ENCODE peak calls at places on chromosomes 16 and 17, in four cellular contexts. N is K562, I is HepG2, D is GM12878. L is an unnamed sample.

GRCh38 chr16:13427943-13428342 is 492.0 kb upstream of the ERCC4 start:
- DNase-seq in N (no peak), I (no peak), D (no peak), L (no peak)

GRCh38 chr16:17289671-17290070 is 181.1 kb downstream of the XYLT1 start:
- DNase-seq in N (no peak), I (no peak), D (no peak), L (no peak)

GRCh38 chr16:54655171-54655590 is 275.5 kb upstream of the IRX5 start:
- DNase-seq in N (no peak), I (no peak), D (no peak), L (peak)

GRCh38 chr17:13338421-13338820 is 263.3 kb downstream of the HS3ST3A1 start:
- DNase-seq in N (no peak), I (no peak), D (no peak), L (no peak)

GRCh38 chr17:70520447-70520846 is 351.1 kb downstream of the KCNJ2 start:
- DNase-seq in N (no peak), I (no peak), D (no peak), L (no peak)

GRCh38 chr16:68685685-68686478 is 40.8 kb downstream of the CDH3 start:
- DNase-seq in N (no peak), I (no peak), D (no peak), L (no peak)

GRCh38 chr17:32741381-32741780 is 135.5 kb downstream of the MYO1D start:
- DNase-seq in N (no peak), I (no peak), D (no peak), L (no peak)

GRCh38 chr17:81094744-81095607 is 60.0 kb downstream of the BAIAP2 start:
- DNase-seq in N (peak), I (peak), D (peak), L (peak)

GRCh38 chr16:69223882-69224281 is 36.9 kb downstream of the SNTB2 start:
- DNase-seq in N (no peak), I (no peak), D (no peak), L (no peak)

GRCh38 chr16:88716601-88717001 is 10.3 kb downstream of the CTU2 start:
- DNase-seq in N (no peak), I (no peak), D (no peak), L (no peak)
- TF ChIP-seq FOXK2 in N (no peak), I (no peak), D (no peak), L (no peak)

DNA sequence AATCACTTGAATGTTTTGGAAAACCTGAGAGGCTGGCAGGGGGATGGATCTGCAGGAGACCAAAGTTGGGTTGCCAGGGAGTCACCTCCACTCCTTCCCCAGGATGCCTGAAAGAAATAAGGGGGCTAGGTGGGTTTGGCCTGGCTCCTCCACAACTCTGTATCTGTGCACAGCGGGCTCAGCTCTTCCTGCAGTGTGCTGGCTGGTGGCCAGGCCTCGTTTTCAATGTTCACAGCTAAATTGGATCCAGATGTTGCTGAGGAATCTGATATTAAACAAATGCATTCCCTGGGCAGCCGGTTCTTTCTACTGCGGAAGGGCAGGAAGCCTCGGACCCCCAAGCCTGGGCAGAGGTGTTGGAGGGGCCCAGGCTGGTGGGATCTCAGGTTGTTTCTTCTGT is 106.2 kb downstream of the N4BP1 start:
- DNase-seq in N (no peak), I (no peak), D (no peak), L (no peak)
- TF ChIP-seq TARDBP in N (no peak), I (no peak), D (no peak), L (no peak)

GRCh38 chr17:6245301-6245810 is 175.2 kb downstream of the WSCD1 start:
- DNase-seq in N (no peak), I (no peak), D (no peak), L (no peak)

GRCh38 chr17:6244253-6244652 is 174.1 kb downstream of the WSCD1 start:
- DNase-seq in N (no peak), I (no peak), D (no peak), L (no peak)

GRCh38 chr17:6241996-6242395 is 171.8 kb downstream of the WSCD1 start:
- DNase-seq in N (no peak), I (no peak), D (no peak), L (no peak)

GRCh38 chr17:6243186-6243585 is 173.0 kb downstream of the WSCD1 start:
- DNase-seq in N (no peak), I (no peak), D (no peak), L (no peak)

GRCh38 chr17:6244796-6245195 is 174.6 kb downstream of the WSCD1 start:
- DNase-seq in N (no peak), I (no peak), D (no peak), L (no peak)
- TF ChIP-seq FOXK2 in N (no peak), I (no peak), D (no peak), L (no peak)

GRCh38 chr17:83181991-83182619 is 102.7 kb downstream of the METRNL start:
- DNase-seq in N (no peak), I (no peak), D (no peak), L (no peak)

GRCh38 chr17:83179811-83180210 is 100.4 kb downstream of the METRNL start:
- DNase-seq in N (no peak), I (no peak), D (no peak), L (no peak)

GRCh38 chr17:83180996-83181481 is 101.6 kb downstream of the METRNL start:
- DNase-seq in N (no peak), I (no peak), D (no peak), L (no peak)

GRCh38 chr17:83179378-83179777 is 100.0 kb downstream of the METRNL start:
- DNase-seq in N (no peak), I (no peak), D (no peak), L (no peak)

GRCh38 chr17:83180264-83180995 is 101.0 kb downstream of the METRNL start:
- DNase-seq in N (no peak), I (no peak), D (no peak), L (no peak)
- TF ChIP-seq TARDBP in N (no peak), I (no peak), D (no peak), L (no peak)

DNA sequence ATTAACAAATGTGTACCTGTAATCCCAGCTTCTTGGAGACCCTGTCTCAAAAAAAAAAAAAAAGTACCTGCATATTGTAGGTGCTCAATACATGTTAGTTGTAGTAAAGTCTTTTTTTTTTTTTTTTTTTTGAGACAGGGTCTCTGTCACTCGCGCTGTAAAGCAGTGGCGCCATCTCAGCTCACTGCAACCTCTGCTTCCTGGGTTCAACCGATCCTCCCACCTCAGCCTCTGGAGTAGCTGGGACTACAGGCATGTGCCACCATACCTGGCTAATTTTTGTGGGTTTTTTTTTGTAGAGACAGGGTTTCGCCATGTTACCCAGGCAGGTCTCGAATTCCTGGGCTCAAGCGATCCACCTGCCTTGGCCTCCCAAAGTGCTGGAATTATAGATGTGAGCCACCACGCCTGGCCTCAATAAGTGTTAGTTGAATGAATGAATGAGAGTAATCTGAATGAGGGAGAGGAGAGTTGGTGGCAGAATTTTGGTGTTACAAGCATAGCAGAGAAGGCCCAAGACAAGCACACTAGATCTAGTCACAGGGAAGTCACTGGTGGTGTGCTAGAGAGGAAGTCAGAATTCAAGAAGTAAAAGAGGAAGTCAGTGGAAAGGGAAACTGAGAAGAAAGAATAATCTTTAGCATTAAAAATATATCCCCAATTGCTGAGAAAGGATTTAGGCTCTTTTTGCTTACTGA is 9.4 kb upstream of the MYL4 start:
- DNase-seq in N (no peak), I (no peak), D (no peak), L (no peak)
- TF ChIP-seq FOXK2 in N (no peak), I (no peak), D (no peak), L (no peak)

GRCh38 chr16:8258523-8258922 is 331.8 kb downstream of the TMEM114 start:
- DNase-seq in N (no peak), I (no peak), D (no peak), L (no peak)
- TF ChIP-seq TARDBP in N (no peak), I (no peak), D (no peak), L (no peak)

DNA sequence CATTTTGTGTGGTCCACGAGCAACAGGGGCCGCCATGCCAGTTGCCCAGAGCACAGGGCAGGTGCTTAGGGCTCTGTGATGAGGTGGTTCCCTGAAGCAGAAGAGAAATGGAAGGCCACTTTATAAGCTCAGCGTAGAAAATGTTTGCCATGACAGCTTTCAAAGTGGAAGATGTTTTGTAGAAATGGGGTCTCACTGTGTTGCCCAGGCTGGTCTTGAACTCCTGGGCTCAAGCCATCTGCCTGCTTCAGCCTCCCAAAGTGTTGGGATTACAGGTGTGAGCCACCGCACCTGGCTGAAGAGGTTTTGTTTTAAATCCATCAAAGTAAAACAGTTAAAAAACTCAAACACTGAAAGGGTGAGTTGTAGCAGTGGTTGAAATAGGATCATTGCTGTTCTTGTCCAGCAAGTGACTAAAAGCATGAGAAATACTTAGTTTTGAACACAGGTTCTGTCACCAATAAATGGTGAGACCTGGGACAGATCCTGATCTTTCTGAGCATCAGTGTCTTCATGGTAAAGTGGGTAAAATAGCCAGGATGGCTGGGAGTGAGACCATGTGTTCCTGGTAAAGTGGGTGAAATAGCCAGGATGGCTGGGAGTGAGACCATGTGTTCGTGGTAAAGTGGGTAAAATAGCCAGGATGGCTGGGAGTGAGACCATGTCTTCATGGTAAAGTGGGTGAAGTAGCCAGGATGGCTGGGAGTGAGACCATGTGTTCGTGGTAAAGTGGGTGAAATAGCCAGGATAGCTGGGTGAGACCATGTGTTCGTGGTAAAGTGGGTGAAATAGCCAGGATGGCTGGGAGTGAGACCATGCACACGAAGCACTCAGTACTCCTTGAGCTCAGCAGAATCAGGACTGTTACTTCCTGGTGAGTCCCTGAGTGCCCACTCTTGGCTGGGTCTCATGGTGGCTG is 46.0 kb downstream of the BANP start:
- DNase-seq in N (no peak), I (no peak), D (no peak), L (no peak)
- TF ChIP-seq FOXK2 in N (no peak), I (no peak), D (no peak), L (no peak)

L was measured in HEK293T.